ENCODE peak calls at places on chromosomes 12 and 14, in nine cellular contexts. H is naive thymus-derived CD8-positive, alpha-beta T cell; E is SK-N-DZ; G is lung; M is CD4-positive, alpha-beta memory T cell; P is stimulated activated CD8-positive, alpha-beta memory T cell treated with anti-CD3 and anti-CD28 coated beads, Interleukin-15, amount 100 ng/mL, for 48 hours; U is MCF 10A; I is activated CD4-positive, alpha-beta T cell treated with anti-CD3 and anti-CD28 coated beads, Interleukin-2, amount 10 ng/mL, durations not matched to agents 7 days and 5 days; S is astrocyte of the spinal cord. Q is an unnamed sample.

GRCh38 chr14:51677276-51677675 is 25.6 kb downstream of the FRMD6 start:
- DNase-seq in H (no peak), E (no peak), G (no peak), M (no peak), P (no peak), U (no peak), I (no peak), S (peak), Q (no peak)

GRCh38 chr14:64946310-64947045 is 3.9 kb upstream of the GPX2 start:
- DNase-seq in H (no peak), E (no peak), G (no peak), M (no peak), P (no peak), U (no peak), I (no peak), S (no peak), Q (no peak)

GRCh38 chr14:101083564-101084435 is 180.3 kb upstream of the RTL1 start:
- DNase-seq in H (no peak), E (peak), G (peak), M (no peak), P (no peak), U (peak), I (no peak), S (no peak), Q (no peak)

GRCh38 chr14:68715032-68715924 is 77.6 kb downstream of the ZFP36L1 start:
- DNase-seq in H (no peak), E (no peak), G (no peak), M (no peak), P (no peak), U (peak), I (no peak), S (peak), Q (peak)

GRCh38 chr12:5204271-5204670 is 160.6 kb downstream of the KCNA5 start:
- DNase-seq in H (no peak), E (no peak), G (no peak), M (no peak), P (no peak), U (no peak), I (no peak), S (no peak), Q (no peak)

GRCh38 chr14:20469890-20470858 is 968 bp downstream of the PNP start:
- DNase-seq in H (peak), E (peak), G (peak), M (peak), P (peak), U (peak), I (peak), S (peak), Q (peak)

GRCh38 chr14:98741523-98741922 is 530.5 kb downstream of the BCL11B start:
- DNase-seq in H (no peak), E (no peak), G (no peak), M (no peak), P (no peak), U (no peak), I (no peak), S (no peak), Q (no peak)

GRCh38 chr12:113227169-113227568 is 5.9 kb downstream of the TPCN1 start:
- DNase-seq in H (no peak), E (no peak), G (no peak), M (no peak), P (no peak), U (peak), I (no peak), S (no peak), Q (no peak)

GRCh38 chr14:102442241-102443211 is 67.0 kb downstream of the ANKRD9 start:
- DNase-seq in H (no peak), E (no peak), G (no peak), M (no peak), P (no peak), U (peak), I (no peak), S (no peak), Q (peak)

GRCh38 chr12:10235761-10236631 is 23.3 kb downstream of the GABARAPL1 start:
- DNase-seq in H (peak), E (peak), G (no peak), M (no peak), P (no peak), U (peak), I (peak), S (peak), Q (no peak)

GRCh38 chr12:24109381-24110039 is 160.0 kb upstream of the SOX5 start:
- DNase-seq in H (no peak), E (peak), G (no peak), M (no peak), P (no peak), U (peak), I (no peak), S (peak), Q (peak)

GRCh38 chr12:124995200-124995961 is 1.9 kb downstream of the BRI3BP start:
- DNase-seq in H (no peak), E (no peak), G (no peak), M (no peak), P (no peak), U (no peak), I (no peak), S (no peak), Q (no peak)